ENCODE peak calls at places on chromosomes 2 and 18, in five cellular contexts. G is PC-3, L is colonic mucosa, E is dorsolateral prefrontal cortex, B is left lung. H is an unnamed sample.

GRCh38 chr2:160558531-160558930 is 64.9 kb upstream of the RBMS1 start:
- DNase-seq in G (no peak), L (no peak), E (no peak), B (no peak), H (no peak)

GRCh38 chr18:80022613-80023012 is 11.6 kb upstream of the RBFA start:
- DNase-seq in G (peak), L (no peak), E (no peak), B (no peak), H (no peak)

GRCh38 chr2:61218817-61219170 is 56.8 kb downstream of the C2orf74 start:
- DNase-seq in G (peak), L (no peak), E (no peak), B (no peak), H (no peak)

GRCh38 chr2:109247340-109247739 is 118.3 kb downstream of the SH3RF3 start:
- DNase-seq in G (no peak), L (peak), E (no peak), B (no peak), H (no peak)

GRCh38 chr18:59454909-59455727 is 96.1 kb upstream of the LMAN1 start:
- DNase-seq in G (no peak), L (no peak), E (no peak), B (no peak), H (no peak)

GRCh38 chr18:35076556-35076955 is 35.3 kb downstream of the MAPRE2 start:
- DNase-seq in G (peak), L (no peak), E (no peak), B (no peak), H (no peak)

GRCh38 chr18:72692086-72692485 is 147.9 kb upstream of the CBLN2 start:
- DNase-seq in G (no peak), L (peak), E (no peak), B (no peak), H (no peak)

GRCh38 chr18:9095297-9096012 is 7.0 kb upstream of the NDUFV2 start:
- DNase-seq in G (no peak), L (no peak), E (no peak), B (no peak), H (no peak)

GRCh38 chr18:24094561-24094960 is 44.3 kb upstream of the CABYR start:
- DNase-seq in G (no peak), L (no peak), E (no peak), B (no peak), H (no peak)

GRCh38 chr2:150403457-150403856 is 84.0 kb downstream of the RND3 start:
- DNase-seq in G (no peak), L (no peak), E (no peak), B (no peak), H (no peak)

GRCh38 chr2:138433995-138434991 is 67.3 kb upstream of the SPOPL start:
- DNase-seq in G (no peak), L (no peak), E (no peak), B (no peak), H (no peak)

GRCh38 chr18:25298853-25299274 is 53.1 kb downstream of the ZNF521 start:
- DNase-seq in G (peak), L (no peak), E (no peak), B (no peak), H (no peak)

GRCh38 chr2:73451263-73451972 is 65.8 kb downstream of the ALMS1 start:
- DNase-seq in G (no peak), L (no peak), E (no peak), B (no peak), H (no peak)

GRCh38 chr2:48529189-48529588 is 765 bp upstream of the STON1 start:
- DNase-seq in G (no peak), L (no peak), E (no peak), B (no peak), H (peak)

GRCh38 chr2:35168351-35168750 is 1187.2 kb upstream of the CRIM1 start:
- DNase-seq in G (peak), L (no peak), E (no peak), B (no peak), H (no peak)

GRCh38 chr2:67848551-67848950 is 214.3 kb downstream of the C1D start:
- DNase-seq in G (no peak), L (no peak), E (no peak), B (no peak), H (no peak)

GRCh38 chr2:140177081-140177480 is 1396.9 kb upstream of the NXPH2 start:
- DNase-seq in G (no peak), L (no peak), E (no peak), B (no peak), H (no peak)

GRCh38 chr2:9638532-9638931 is 7.7 kb upstream of the YWHAQ start:
- DNase-seq in G (peak), L (peak), E (peak), B (no peak), H (peak)

GRCh38 chr2:168565112-168565511 is 109.0 kb downstream of the CERS6 start:
- DNase-seq in G (peak), L (no peak), E (no peak), B (no peak), H (no peak)

GRCh38 chr2:196290149-196290548 is 118.8 kb upstream of the STK17B start:
- DNase-seq in G (no peak), L (no peak), E (no peak), B (no peak), H (no peak)

GRCh38 chr2:32627441-32627900 is 379 bp upstream of the TTC27 start:
- DNase-seq in G (peak), L (peak), E (peak), B (no peak), H (peak)

GRCh38 chr2:237075749-237076599 is 9.7 kb upstream of the COPS8 start:
- DNase-seq in G (peak), L (no peak), E (no peak), B (peak), H (no peak)

GRCh38 chr18:21408681-21409080 is 166.6 kb downstream of the GREB1L start:
- DNase-seq in G (no peak), L (no peak), E (no peak), B (no peak), H (no peak)

GRCh38 chr2:14778015-14778414 is 145.5 kb downstream of the LRATD1 start:
- DNase-seq in G (peak), L (no peak), E (no peak), B (no peak), H (no peak)

GRCh38 chr2:112095654-112096053 is 40.6 kb downstream of the TMEM87B start:
- DNase-seq in G (no peak), L (no peak), E (no peak), B (no peak), H (no peak)

GRCh38 chr2:59314367-59314766 is 1073.2 kb upstream of the FANCL start:
- DNase-seq in G (no peak), L (no peak), E (no peak), B (no peak), H (no peak)

GRCh38 chr18:26021061-26021754 is 69.2 kb downstream of the SS18 start:
- DNase-seq in G (no peak), L (no peak), E (no peak), B (no peak), H (no peak)

GRCh38 chr18:48909721-48910120 is 41.0 kb downstream of the SMAD7 start:
- DNase-seq in G (no peak), L (no peak), E (no peak), B (no peak), H (no peak)

GRCh38 chr2:127672341-127673303 is 2.7 kb downstream of the LIMS2 start:
- DNase-seq in G (no peak), L (no peak), E (no peak), B (peak), H (no peak)

GRCh38 chr2:191152841-191153240 is 2.0 kb upstream of the STAT4 start:
- DNase-seq in G (no peak), L (no peak), E (no peak), B (no peak), H (no peak)

GRCh38 chr2:44218771-44219170 is 50.1 kb downstream of the PPM1B start:
- DNase-seq in G (no peak), L (no peak), E (no peak), B (no peak), H (no peak)

GRCh38 chr2:100766806-100767205 is 53.1 kb upstream of the NPAS2 start:
- DNase-seq in G (no peak), L (no peak), E (no peak), B (no peak), H (no peak)

DNA sequence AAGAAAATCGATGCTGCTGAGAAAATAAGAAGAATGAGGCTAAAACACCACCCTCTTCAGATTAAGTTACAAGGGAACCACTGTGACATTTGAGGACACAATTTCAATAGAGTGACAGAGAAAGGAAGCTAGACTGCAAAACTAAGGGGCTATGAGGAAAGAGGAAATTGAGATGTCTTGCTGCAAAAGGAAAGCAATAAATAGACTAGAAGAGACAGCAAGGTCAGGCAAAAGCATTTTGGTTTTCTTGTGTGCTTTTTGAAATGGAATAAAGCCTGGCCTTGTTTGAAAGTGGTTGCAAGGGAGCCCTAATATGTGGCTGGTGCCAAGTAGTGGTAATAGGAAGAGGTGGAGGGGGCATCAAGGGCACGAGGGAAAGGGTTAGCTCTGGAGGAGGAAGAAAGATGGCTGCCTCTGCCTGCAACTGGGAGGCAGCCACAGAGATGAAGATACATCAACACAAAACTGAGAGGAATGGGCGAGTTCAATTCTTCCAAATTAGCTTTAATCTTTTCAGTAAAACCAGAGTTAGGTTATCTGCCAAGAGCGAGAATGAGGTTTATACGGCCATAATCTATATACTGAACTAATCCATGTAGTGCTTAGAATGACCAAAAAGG is 1.2 kb upstream of the MRO start:
- DNase-seq in G (no peak), L (no peak), E (no peak), B (no peak), H (no peak)
- H3K27ac ChIP-seq in G (no peak), L (no peak), E (peak), B (peak), H (no peak)

DNA sequence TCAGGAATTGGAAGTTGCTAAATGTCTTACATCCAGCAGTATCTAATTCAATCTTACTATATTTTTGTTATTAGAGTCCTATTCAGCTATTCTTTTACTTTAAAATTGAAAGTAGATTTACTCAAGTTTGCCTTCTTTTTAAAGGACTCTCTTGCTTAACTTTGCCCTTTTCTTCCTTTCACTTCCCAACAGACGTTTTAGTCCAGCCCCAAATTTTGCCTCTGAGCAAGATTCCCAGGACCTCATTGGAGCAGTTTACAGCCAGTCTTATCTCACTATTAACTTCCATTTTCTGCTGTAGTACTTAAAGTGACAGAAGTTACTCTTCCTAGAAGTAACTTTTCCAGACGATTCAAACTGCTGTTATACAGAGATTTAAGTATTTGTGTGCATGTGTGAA is 1.7 kb upstream of the PRKD3 start:
- DNase-seq in G (peak), L (peak), E (no peak), B (no peak), H (peak)
- H3K4me3 ChIP-seq in G (peak), L (no peak), E (no peak), B (no peak), H (no peak)

GRCh38 chr18:57439617-57439975 is 4.4 kb downstream of the ONECUT2 start:
- DNase-seq in G (no peak), L (no peak), E (no peak), B (peak), H (no peak)

GRCh38 chr18:57438669-57439616 is 3.8 kb downstream of the ONECUT2 start:
- DNase-seq in G (no peak), L (no peak), E (no peak), B (no peak), H (no peak)

GRCh38 chr18:57436965-57437333 is 1.8 kb downstream of the ONECUT2 start:
- DNase-seq in G (no peak), L (no peak), E (no peak), B (no peak), H (no peak)

GRCh38 chr18:57437433-57437781 is 2.2 kb downstream of the ONECUT2 start:
- DNase-seq in G (no peak), L (no peak), E (no peak), B (no peak), H (no peak)

DNA sequence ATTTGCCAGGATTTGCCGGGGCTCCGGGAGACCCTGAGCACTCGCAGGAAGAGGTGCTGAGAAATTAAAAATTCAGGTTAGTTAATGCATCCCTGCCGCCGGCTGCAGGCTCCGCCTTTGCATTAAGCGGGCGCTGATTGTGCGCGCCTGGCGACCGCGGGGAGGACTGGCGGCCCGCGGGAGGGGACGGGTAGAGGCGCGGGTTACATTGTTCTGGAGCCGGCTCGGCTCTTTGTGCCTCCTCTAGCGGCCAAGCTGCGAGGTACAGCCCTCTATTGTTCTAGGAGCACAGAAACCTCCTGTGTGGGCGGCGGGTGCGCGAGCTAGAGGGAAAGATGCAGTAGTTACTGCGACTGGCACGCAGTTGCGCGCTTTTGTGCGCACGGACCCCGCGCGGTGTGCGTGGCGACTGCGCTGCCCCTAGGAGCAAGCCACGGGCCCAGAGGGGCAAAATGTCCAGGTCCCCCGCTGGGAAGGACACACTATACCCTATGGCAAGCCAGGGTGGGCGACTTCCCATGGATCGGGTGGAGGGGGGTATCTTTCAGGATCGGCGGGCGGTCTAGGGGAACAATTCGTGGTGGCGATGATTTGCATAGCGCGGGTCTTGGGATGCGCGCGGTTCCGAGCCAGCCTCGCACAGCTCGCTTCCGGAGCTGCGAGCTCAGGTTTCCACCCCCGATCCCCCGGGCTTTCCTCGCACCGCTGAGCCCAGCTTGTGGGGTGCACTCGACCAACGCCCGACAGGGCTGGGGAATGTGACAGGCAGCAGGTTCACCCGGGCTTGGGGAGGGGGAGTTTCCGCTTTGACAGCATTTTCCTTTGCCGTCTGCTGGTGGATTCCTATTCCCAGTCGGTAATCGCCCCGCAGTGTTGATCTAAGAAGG is 2.9 kb downstream of the ONECUT2 start:
- DNase-seq in G (peak), L (peak), E (peak), B (peak), H (peak)
- TF ChIP-seq CTCF in G (peak), L (peak), E (peak), B (no peak), H (no peak)

DNA sequence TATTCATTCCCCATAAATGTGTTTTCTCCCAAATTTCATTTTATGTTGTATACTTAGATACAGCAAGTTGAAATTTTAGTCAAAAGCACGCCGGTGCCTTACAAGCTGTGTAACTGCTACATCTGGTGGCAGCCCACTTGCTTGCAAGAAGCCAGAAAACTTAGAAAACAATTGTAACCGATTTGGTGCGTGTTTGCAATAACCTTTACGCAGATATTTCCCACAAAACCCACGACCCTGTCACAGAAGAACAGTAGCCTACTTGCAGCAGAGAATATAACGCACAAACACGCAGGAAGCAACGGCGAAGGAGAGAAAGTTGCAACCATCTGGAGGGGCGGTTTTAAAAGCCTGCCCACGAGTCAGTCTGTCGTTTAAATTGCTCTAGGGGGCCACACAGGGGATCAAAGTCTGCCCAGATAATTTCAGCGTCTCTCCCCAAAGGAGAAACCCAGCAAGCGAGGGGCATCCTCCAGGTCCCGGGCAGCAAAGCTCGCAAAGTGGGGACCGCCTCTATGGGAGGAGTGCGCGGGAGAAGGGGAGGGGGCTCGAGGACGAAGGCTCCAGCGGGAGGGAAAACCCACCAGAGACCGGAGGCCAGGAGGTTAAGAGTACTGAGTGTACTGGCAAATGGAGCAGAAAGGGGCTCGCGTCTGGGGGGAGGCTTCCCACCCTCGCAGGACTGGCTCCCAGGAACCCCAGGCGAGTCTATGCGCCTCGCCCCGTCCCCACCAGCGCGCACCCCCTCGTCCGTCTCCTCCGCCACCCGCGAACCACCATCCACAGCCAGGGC is 1.2 kb downstream of the TLK1 start:
- DNase-seq in G (peak), L (peak), E (peak), B (peak), H (peak)
- H3K27ac ChIP-seq in G (peak), L (peak), E (peak), B (peak), H (peak)

GRCh38 chr2:218895326-218895725 is 14.7 kb downstream of the WNT10A start:
- DNase-seq in G (peak), L (peak), E (no peak), B (no peak), H (peak)

GRCh38 chr2:218898109-218898878 is 17.6 kb downstream of the WNT10A start:
- DNase-seq in G (peak), L (peak), E (peak), B (peak), H (peak)

GRCh38 chr2:218895758-218896500 is 15.3 kb downstream of the WNT10A start:
- DNase-seq in G (peak), L (peak), E (no peak), B (no peak), H (no peak)

GRCh38 chr2:218897394-218898108 is 16.9 kb downstream of the WNT10A start:
- DNase-seq in G (no peak), L (no peak), E (no peak), B (no peak), H (no peak)

GRCh38 chr2:218896501-218897393 is 16.1 kb downstream of the WNT10A start:
- DNase-seq in G (peak), L (peak), E (peak), B (no peak), H (peak)
- H3K4me3 ChIP-seq in G (peak), L (no peak), E (peak), B (no peak), H (no peak)